ENCODE peak calls at places on chromosome 21, in eight cellular contexts. R is adipocyte; I is mucosa of descending colon; K is left ventricle myocardium inferior; E is IMR-90; F is HCT116; G is H9; O is CD8-positive, alpha-beta memory T cell. Y is an unnamed sample.

GRCh38 chr21:17436626-17437111 is 76.2 kb upstream of the CXADR start:
- DNase-seq in R (no peak), I (no peak), K (no peak), E (no peak), F (no peak), G (no peak), O (no peak), Y (no peak)

GRCh38 chr21:20026517-20026916 is 971.7 kb upstream of the NCAM2 start:
- DNase-seq in R (no peak), I (no peak), K (no peak), E (no peak), F (no peak), G (no peak), O (no peak), Y (no peak)

GRCh38 chr21:14120091-14120734 is 90.5 kb downstream of the LIPI start:
- DNase-seq in R (peak; percentile 22), I (no peak), K (no peak), E (peak; percentile 8), F (no peak), G (peak; percentile 59), O (no peak), Y (peak; percentile 25)

GRCh38 chr21:27275294-27275927 is 308.5 kb upstream of the ADAMTS5 start:
- DNase-seq in R (peak; percentile 54), I (no peak), K (no peak), E (peak; percentile 88), F (no peak), G (no peak), O (no peak), Y (no peak)

GRCh38 chr21:18716578-18717138 is 313.1 kb upstream of the TMPRSS15 start:
- DNase-seq in R (no peak), I (no peak), K (no peak), E (no peak), F (no peak), G (no peak), O (no peak), Y (no peak)

GRCh38 chr21:18244721-18245486 is at the start of gene CHODL:
- DNase-seq in R (no peak), I (peak; percentile 47), K (peak; percentile 14), E (no peak), F (no peak), G (peak; percentile 41), O (no peak), Y (no peak)

GRCh38 chr21:45970674-45971486 is 10.7 kb upstream of the COL6A1 start:
- DNase-seq in R (peak; percentile 88), I (peak; percentile 55), K (peak; percentile 76), E (peak; percentile 44), F (no peak), G (peak; percentile 81), O (no peak), Y (peak; percentile 64)

GRCh38 chr21:37849703-37850102 is 66.6 kb downstream of the KCNJ6 start:
- DNase-seq in R (peak; percentile 59), I (no peak), K (no peak), E (peak; percentile 83), F (no peak), G (no peak), O (no peak), Y (peak; percentile 79)

GRCh38 chr21:43329361-43330269 is 97.3 kb downstream of the SIK1 start:
- DNase-seq in R (no peak), I (no peak), K (no peak), E (no peak), F (no peak), G (no peak), O (no peak), Y (no peak)

GRCh38 chr21:37993071-37993470 is 76.8 kb upstream of the KCNJ6 start:
- DNase-seq in R (no peak), I (no peak), K (no peak), E (no peak), F (no peak), G (no peak), O (no peak), Y (no peak)

GRCh38 chr21:38897532-38898421 is 92.0 kb downstream of the ETS2 start:
- DNase-seq in R (no peak), I (no peak), K (no peak), E (no peak), F (no peak), G (no peak), O (no peak), Y (no peak)

GRCh38 chr21:32096411-32096810 is 182.4 kb downstream of the MIS18A start:
- DNase-seq in R (no peak), I (no peak), K (no peak), E (no peak), F (peak; percentile 28), G (peak; percentile 68), O (no peak), Y (peak; percentile 23)

GRCh38 chr21:43211085-43212071 is 42.6 kb downstream of the CRYAA start:
- DNase-seq in R (no peak), I (peak; percentile 84), K (peak; percentile 53), E (no peak), F (peak; percentile 4), G (peak; percentile 59), O (no peak), Y (no peak)

GRCh38 chr21:46639489-46640386 is 4.3 kb downstream of the PRMT2 start:
- DNase-seq in R (peak; percentile 65), I (no peak), K (no peak), E (peak; percentile 16), F (no peak), G (no peak), O (no peak), Y (no peak)

GRCh38 chr21:39033878-39034589 is 149.2 kb downstream of the PSMG1 start:
- DNase-seq in R (no peak), I (peak; percentile 92), K (no peak), E (no peak), F (no peak), G (no peak), O (no peak), Y (no peak)

GRCh38 chr21:20618878-20619277 is 379.3 kb upstream of the NCAM2 start:
- DNase-seq in R (no peak), I (no peak), K (no peak), E (no peak), F (no peak), G (no peak), O (no peak), Y (no peak)

GRCh38 chr21:20045197-20045596 is 953.0 kb upstream of the NCAM2 start:
- DNase-seq in R (no peak), I (no peak), K (no peak), E (no peak), F (no peak), G (no peak), O (no peak), Y (no peak)

GRCh38 chr21:39014751-39015150 is 168.5 kb downstream of the PSMG1 start:
- DNase-seq in R (peak; percentile 93), I (no peak), K (no peak), E (peak; percentile 99), F (no peak), G (no peak), O (no peak), Y (peak; percentile 78)

GRCh38 chr21:39664586-39664985 is 51.8 kb downstream of the B3GALT5 start:
- DNase-seq in R (no peak), I (no peak), K (no peak), E (no peak), F (no peak), G (no peak), O (no peak), Y (no peak)

GRCh38 chr21:29301703-29302102 is 3.0 kb downstream of the BACH1 start:
- DNase-seq in R (no peak), I (no peak), K (no peak), E (no peak), F (no peak), G (no peak), O (no peak), Y (no peak)
- H3K4me1 ChIP-seq in R (peaks cover 59% of the 10 kb centered on the region), I (peaks cover 55% of the 10 kb centered on the region), K (peaks cover 85% of the 10 kb centered on the region), E (peaks cover 14% of the 10 kb centered on the region), F (peaks cover 10% of the 10 kb centered on the region), G (peaks cover 5% of the 10 kb centered on the region), O (peaks cover 36% of the 10 kb centered on the region), Y (peaks cover 63% of the 10 kb centered on the region)

GRCh38 chr21:26120833-26121232 is 49.7 kb downstream of the APP start:
- DNase-seq in R (peak; percentile 34), I (no peak), K (no peak), E (no peak), F (no peak), G (peak; percentile 64), O (no peak), Y (no peak)
- H3K4me1 ChIP-seq in R (peaks cover 28% of the 10 kb centered on the region), I (peaks cover 27% of the 10 kb centered on the region), K (peaks cover 72% of the 10 kb centered on the region), E (peaks cover 17% of the 10 kb centered on the region), F (peaks cover 25% of the 10 kb centered on the region), G (peaks cover 23% of the 10 kb centered on the region), O (no peaks in the 10 kb centered on the region), Y (peaks cover 42% of the 10 kb centered on the region)

DNA sequence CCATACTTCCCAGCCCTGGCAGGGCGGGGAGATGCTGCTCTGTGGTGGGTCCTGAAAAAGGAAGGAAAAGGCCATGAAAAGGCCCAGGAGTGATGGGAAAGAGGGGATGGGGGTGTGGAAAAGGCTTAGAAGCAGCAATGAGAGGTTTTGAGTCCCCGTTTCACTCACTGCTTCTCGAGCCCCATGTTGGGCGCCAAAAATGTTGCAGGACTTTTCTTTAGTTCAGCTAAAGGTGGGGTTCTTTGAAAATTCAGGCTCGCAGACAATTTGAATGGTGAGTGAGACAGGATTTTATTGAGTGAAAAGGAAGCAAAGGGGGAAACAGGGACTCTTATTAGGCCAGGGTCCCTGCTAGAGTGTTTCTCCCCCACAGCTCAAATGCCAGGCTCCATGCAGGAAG is 93.1 kb downstream of the MRPS6 start:
- DNase-seq in R (no peak), I (no peak), K (no peak), E (no peak), F (no peak), G (no peak), O (no peak), Y (no peak)
- H3K4me1 ChIP-seq in R (no peaks in the 10 kb centered on the region), I (no peaks in the 10 kb centered on the region), K (no peaks in the 10 kb centered on the region), E (no peaks in the 10 kb centered on the region), F (no peaks in the 10 kb centered on the region), G (no peaks in the 10 kb centered on the region), O (no peaks in the 10 kb centered on the region), Y (no peaks in the 10 kb centered on the region)

GRCh38 chr21:36704958-36705678 is 6.2 kb downstream of the SIM2 start:
- DNase-seq in R (no peak), I (no peak), K (no peak), E (peak; percentile 18), F (no peak), G (no peak), O (no peak), Y (no peak)
- H3K4me1 ChIP-seq in R (peaks cover 9% of the 10 kb centered on the region), I (peaks cover 41% of the 10 kb centered on the region), K (peaks cover 74% of the 10 kb centered on the region), E (no peaks in the 10 kb centered on the region), F (peaks cover 8% of the 10 kb centered on the region), G (peaks cover 2% of the 10 kb centered on the region), O (peaks cover 25% of the 10 kb centered on the region), Y (no peaks in the 10 kb centered on the region)

GRCh38 chr21:44568261-44568660 is 5.3 kb upstream of the KRTAP10-4 start:
- DNase-seq in R (no peak), I (no peak), K (no peak), E (no peak), F (no peak), G (no peak), O (no peak), Y (no peak)
- H3K4me1 ChIP-seq in R (no peaks in the 10 kb centered on the region), I (no peaks in the 10 kb centered on the region), K (no peaks in the 10 kb centered on the region), E (no peaks in the 10 kb centered on the region), F (no peaks in the 10 kb centered on the region), G (no peaks in the 10 kb centered on the region), O (peaks cover 5% of the 10 kb centered on the region), Y (no peaks in the 10 kb centered on the region)

DNA sequence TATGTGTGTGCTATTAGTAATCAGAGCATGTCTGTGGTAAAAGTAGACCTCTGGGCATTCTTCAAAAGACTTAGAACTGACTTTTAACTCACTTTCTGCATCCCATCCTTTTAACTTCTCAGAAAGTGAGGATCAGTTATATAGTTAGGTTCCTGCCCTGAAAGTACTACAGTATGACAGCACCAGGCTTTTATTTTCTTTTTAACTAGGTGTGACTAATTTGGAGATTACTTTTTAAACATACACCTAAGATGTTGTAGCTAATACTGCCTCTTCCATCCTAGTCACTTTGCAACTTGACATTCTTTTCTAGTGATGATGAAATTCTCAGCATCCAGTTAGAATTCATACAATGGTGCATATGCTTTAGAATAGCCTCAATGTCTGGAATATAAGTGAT is 24.6 kb downstream of the RUNX1 start:
- DNase-seq in R (no peak), I (no peak), K (no peak), E (no peak), F (no peak), G (no peak), O (no peak), Y (no peak)
- H3K4me1 ChIP-seq in R (peaks cover 16% of the 10 kb centered on the region), I (peaks cover 34% of the 10 kb centered on the region), K (peaks cover 9% of the 10 kb centered on the region), E (no peaks in the 10 kb centered on the region), F (peaks cover 2% of the 10 kb centered on the region), G (no peaks in the 10 kb centered on the region), O (peaks cover 90% of the 10 kb centered on the region), Y (peaks cover 16% of the 10 kb centered on the region)